ENCODE peak calls at places on chromosome 21, in seven cellular contexts. One of them, this sample, is unnamed.
A peak's percentile ranks its signal among the peaks of the same experiment; 100 is the strongest.

GRCh38 chr21:22898061-22898460 is 1899.9 kb downstream of the NCAM2 start:
- DNase-seq in DND-41: no peak
- DNase-seq in osteoblast: no peak
- DNase-seq in neural progenitor cell: no peak
- DNase-seq in SK-N-SH: no peak
- DNase-seq in hepatocyte: no peak
- DNase-seq in PC-3: no peak
- DNase-seq in this sample: no peak

GRCh38 chr21:14383596-14384210 is 757 bp upstream of the HSPA13 start:
- DNase-seq in osteoblast: peak; percentile 43
- DNase-seq in neural progenitor cell: no peak
- DNase-seq in DND-41: no peak
- DNase-seq in PC-3: no peak
- DNase-seq in hepatocyte: peak; percentile 8
- DNase-seq in SK-N-SH: no peak
- DNase-seq in this sample: no peak

GRCh38 chr21:43972850-43973633 is 39.1 kb upstream of the TRAPPC10 start:
- DNase-seq in PC-3: no peak
- DNase-seq in SK-N-SH: peak; percentile 69
- DNase-seq in osteoblast: peak; percentile 66
- DNase-seq in DND-41: no peak
- DNase-seq in neural progenitor cell: no peak
- DNase-seq in hepatocyte: no peak
- DNase-seq in this sample: no peak

GRCh38 chr21:22743085-22743484 is 1744.9 kb downstream of the NCAM2 start:
- DNase-seq in osteoblast: no peak
- DNase-seq in DND-41: no peak
- DNase-seq in hepatocyte: no peak
- DNase-seq in PC-3: no peak
- DNase-seq in neural progenitor cell: no peak
- DNase-seq in SK-N-SH: peak; percentile 39
- DNase-seq in this sample: no peak

GRCh38 chr21:28489197-28489596 is 503.5 kb downstream of the LTN1 start:
- DNase-seq in osteoblast: no peak
- DNase-seq in PC-3: no peak
- DNase-seq in SK-N-SH: no peak
- DNase-seq in neural progenitor cell: no peak
- DNase-seq in hepatocyte: no peak
- DNase-seq in DND-41: no peak
- DNase-seq in this sample: no peak

GRCh38 chr21:45624356-45624854 is 19.1 kb upstream of the PCBP3 start:
- DNase-seq in osteoblast: peak; percentile 31
- DNase-seq in neural progenitor cell: no peak
- DNase-seq in DND-41: no peak
- DNase-seq in hepatocyte: no peak
- DNase-seq in SK-N-SH: no peak
- DNase-seq in PC-3: no peak
- DNase-seq in this sample: no peak

GRCh38 chr21:45739218-45740087 is 95.9 kb downstream of the PCBP3 start:
- DNase-seq in osteoblast: no peak
- DNase-seq in PC-3: no peak
- DNase-seq in hepatocyte: no peak
- DNase-seq in DND-41: peak; percentile 46
- DNase-seq in neural progenitor cell: no peak
- DNase-seq in SK-N-SH: no peak
- DNase-seq in this sample: no peak

GRCh38 chr21:32742470-32742869 is 14.7 kb upstream of the SYNJ1 start:
- DNase-seq in osteoblast: no peak
- DNase-seq in SK-N-SH: no peak
- DNase-seq in DND-41: no peak
- DNase-seq in PC-3: no peak
- DNase-seq in hepatocyte: peak; percentile 17
- DNase-seq in neural progenitor cell: no peak
- DNase-seq in this sample: no peak

GRCh38 chr21:34524671-34525601 is 12.9 kb upstream of the KCNE1 start:
- DNase-seq in osteoblast: peak; percentile 88
- DNase-seq in hepatocyte: peak; percentile 56
- DNase-seq in PC-3: peak; percentile 30
- DNase-seq in SK-N-SH: no peak
- DNase-seq in DND-41: no peak
- DNase-seq in neural progenitor cell: peak; percentile 63
- DNase-seq in this sample: no peak

GRCh38 chr21:34642211-34643075 is 26.4 kb upstream of the CLIC6 start:
- DNase-seq in neural progenitor cell: no peak
- DNase-seq in osteoblast: peak; percentile 38
- DNase-seq in DND-41: no peak
- DNase-seq in hepatocyte: no peak
- DNase-seq in PC-3: peak; percentile 7
- DNase-seq in SK-N-SH: no peak
- DNase-seq in this sample: peak; percentile 40

GRCh38 chr21:30104246-30104645 is 62.4 kb downstream of the CLDN17 start:
- DNase-seq in neural progenitor cell: no peak
- DNase-seq in osteoblast: no peak
- DNase-seq in PC-3: peak; percentile 5
- DNase-seq in SK-N-SH: no peak
- DNase-seq in hepatocyte: no peak
- DNase-seq in DND-41: no peak
- DNase-seq in this sample: no peak

GRCh38 chr21:45514311-45515021 is 27.8 kb downstream of the SLC19A1 start:
- DNase-seq in neural progenitor cell: no peak
- DNase-seq in SK-N-SH: no peak
- DNase-seq in osteoblast: no peak
- DNase-seq in PC-3: no peak
- DNase-seq in DND-41: no peak
- DNase-seq in hepatocyte: no peak
- DNase-seq in this sample: no peak

GRCh38 chr21:42474043-42474831 is 21.8 kb downstream of the RSPH1 start:
- DNase-seq in PC-3: peak; percentile 92
- DNase-seq in hepatocyte: peak; percentile 92
- DNase-seq in neural progenitor cell: no peak
- DNase-seq in osteoblast: no peak
- DNase-seq in SK-N-SH: peak; percentile 43
- DNase-seq in DND-41: no peak
- DNase-seq in this sample: peak; percentile 48

GRCh38 chr21:26469789-26470188 is 103.3 kb downstream of the CYYR1 start:
- DNase-seq in hepatocyte: peak; percentile 23
- DNase-seq in neural progenitor cell: no peak
- DNase-seq in PC-3: peak; percentile 71
- DNase-seq in osteoblast: peak; percentile 80
- DNase-seq in DND-41: no peak
- DNase-seq in SK-N-SH: no peak
- DNase-seq in this sample: no peak

GRCh38 chr21:15289896-15290841 is 225.4 kb upstream of the NRIP1 start:
- DNase-seq in DND-41: no peak
- DNase-seq in PC-3: no peak
- DNase-seq in neural progenitor cell: peak; percentile 87
- DNase-seq in SK-N-SH: peak; percentile 58
- DNase-seq in osteoblast: no peak
- DNase-seq in hepatocyte: peak; percentile 62
- DNase-seq in this sample: no peak

GRCh38 chr21:43301424-43302355 is 125.2 kb downstream of the SIK1 start:
- DNase-seq in osteoblast: no peak
- DNase-seq in SK-N-SH: no peak
- DNase-seq in neural progenitor cell: no peak
- DNase-seq in hepatocyte: no peak
- DNase-seq in DND-41: no peak
- DNase-seq in PC-3: no peak
- DNase-seq in this sample: no peak

GRCh38 chr21:45167796-45168222 is 93.4 kb downstream of the ADARB1 start:
- DNase-seq in SK-N-SH: no peak
- DNase-seq in neural progenitor cell: no peak
- DNase-seq in hepatocyte: no peak
- DNase-seq in PC-3: peak; percentile 16
- DNase-seq in osteoblast: peak; percentile 27
- DNase-seq in DND-41: no peak
- DNase-seq in this sample: no peak

GRCh38 chr21:34335316-34335715 is 28.5 kb upstream of the KCNE2 start:
- DNase-seq in neural progenitor cell: peak; percentile 69
- DNase-seq in PC-3: no peak
- DNase-seq in SK-N-SH: no peak
- DNase-seq in osteoblast: no peak
- DNase-seq in hepatocyte: no peak
- DNase-seq in DND-41: no peak
- DNase-seq in this sample: no peak

GRCh38 chr21:34923626-34924025 is 125.5 kb downstream of the RUNX1 start:
- DNase-seq in hepatocyte: no peak
- DNase-seq in SK-N-SH: no peak
- DNase-seq in PC-3: no peak
- DNase-seq in neural progenitor cell: no peak
- DNase-seq in DND-41: no peak
- DNase-seq in osteoblast: no peak
- DNase-seq in this sample: no peak

GRCh38 chr21:28884976-28885852 is 107.5 kb downstream of the LTN1 start:
- DNase-seq in neural progenitor cell: peak; percentile 89
- DNase-seq in DND-41: peak; percentile 95
- DNase-seq in SK-N-SH: peak; percentile 94
- DNase-seq in hepatocyte: peak; percentile 93
- DNase-seq in PC-3: peak; percentile 96
- DNase-seq in osteoblast: peak; percentile 94
- DNase-seq in this sample: peak; percentile 45

GRCh38 chr21:35138665-35139381 is 89.7 kb upstream of the RUNX1 start:
- DNase-seq in SK-N-SH: no peak
- DNase-seq in neural progenitor cell: no peak
- DNase-seq in osteoblast: peak; percentile 75
- DNase-seq in hepatocyte: peak; percentile 17
- DNase-seq in PC-3: peak; percentile 94
- DNase-seq in DND-41: peak; percentile 64
- DNase-seq in this sample: peak; percentile 94

GRCh38 chr21:36749935-36750578 is 51.1 kb downstream of the SIM2 start:
- DNase-seq in PC-3: no peak
- DNase-seq in DND-41: no peak
- DNase-seq in SK-N-SH: no peak
- DNase-seq in neural progenitor cell: peak; percentile 96
- DNase-seq in hepatocyte: peak; percentile 71
- DNase-seq in osteoblast: no peak
- DNase-seq in this sample: no peak

GRCh38 chr21:29939859-29940245 is at the start of gene GRIK1:
- DNase-seq in DND-41: no peak
- DNase-seq in hepatocyte: peak; percentile 39
- DNase-seq in PC-3: no peak
- DNase-seq in osteoblast: no peak
- DNase-seq in SK-N-SH: no peak
- DNase-seq in neural progenitor cell: peak; percentile 60
- DNase-seq in this sample: no peak

GRCh38 chr21:36735724-36736310 is 36.9 kb downstream of the SIM2 start:
- DNase-seq in PC-3: no peak
- DNase-seq in SK-N-SH: peak; percentile 41
- DNase-seq in hepatocyte: no peak
- DNase-seq in osteoblast: no peak
- DNase-seq in neural progenitor cell: no peak
- DNase-seq in DND-41: no peak
- DNase-seq in this sample: no peak

GRCh38 chr21:41643246-41643966 is 123.4 kb downstream of the RIPK4 start:
- DNase-seq in osteoblast: no peak
- DNase-seq in DND-41: no peak
- DNase-seq in PC-3: peak; percentile 45
- DNase-seq in hepatocyte: no peak
- DNase-seq in SK-N-SH: no peak
- DNase-seq in neural progenitor cell: no peak
- DNase-seq in this sample: no peak

GRCh38 chr21:41612674-41613250 is 104.8 kb upstream of the TMPRSS2 start:
- DNase-seq in DND-41: peak; percentile 68
- DNase-seq in PC-3: peak; percentile 93
- DNase-seq in SK-N-SH: peak; percentile 79
- DNase-seq in neural progenitor cell: peak; percentile 84
- DNase-seq in osteoblast: peak; percentile 98
- DNase-seq in hepatocyte: peak; percentile 80
- DNase-seq in this sample: peak; percentile 90

GRCh38 chr21:36207577-36208320 is 51.1 kb downstream of the DOP1B start:
- DNase-seq in osteoblast: no peak
- DNase-seq in neural progenitor cell: no peak
- DNase-seq in DND-41: no peak
- DNase-seq in PC-3: peak; percentile 88
- DNase-seq in SK-N-SH: no peak
- DNase-seq in hepatocyte: no peak
- DNase-seq in this sample: no peak

DNA sequence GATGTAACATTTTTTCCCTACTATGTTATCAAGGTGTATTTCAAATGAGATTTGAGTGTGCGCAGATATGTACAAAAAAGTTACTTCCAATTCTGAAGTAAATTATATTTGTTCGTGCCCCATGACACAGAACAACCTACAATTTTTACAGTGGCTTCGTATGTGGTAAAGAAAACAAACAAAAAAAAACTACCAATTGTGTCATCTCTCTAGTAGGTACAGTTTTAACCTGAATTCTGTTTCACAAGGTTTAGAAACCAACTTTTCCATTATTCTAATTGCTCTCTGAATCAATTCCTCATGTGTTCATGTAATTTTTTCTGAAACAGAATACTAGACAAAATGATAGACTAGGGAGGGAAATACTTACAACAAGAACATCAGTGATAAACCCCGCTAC is 7.4 kb downstream of the SCAF4 start:
- DNase-seq in neural progenitor cell: no peak
- DNase-seq in SK-N-SH: no peak
- DNase-seq in PC-3: no peak
- DNase-seq in osteoblast: no peak
- DNase-seq in DND-41: no peak
- DNase-seq in hepatocyte: no peak
- DNase-seq in this sample: no peak
- H2AFZ ChIP-seq in neural progenitor cell: no peak overlapping the region
- H2AFZ ChIP-seq in SK-N-SH: no peak overlapping the region
- H2AFZ ChIP-seq in PC-3: no peak overlapping the region
- H2AFZ ChIP-seq in osteoblast: no peak overlapping the region
- H2AFZ ChIP-seq in DND-41: no peak overlapping the region
- H2AFZ ChIP-seq in hepatocyte: no peak overlapping the region
- H2AFZ ChIP-seq in this sample: no peak overlapping the region

GRCh38 chr21:18622383-18622782 is 218.8 kb upstream of the TMPRSS15 start:
- DNase-seq in osteoblast: no peak
- DNase-seq in hepatocyte: no peak
- DNase-seq in neural progenitor cell: no peak
- DNase-seq in SK-N-SH: no peak
- DNase-seq in PC-3: no peak
- DNase-seq in DND-41: no peak
- DNase-seq in this sample: no peak
- TF ChIP-seq CTCF in osteoblast: no peak
- TF ChIP-seq CTCF in hepatocyte: no peak
- TF ChIP-seq CTCF in neural progenitor cell: no peak
- TF ChIP-seq CTCF in SK-N-SH: no peak
- TF ChIP-seq CTCF in PC-3: no peak
- TF ChIP-seq CTCF in DND-41: no peak
- TF ChIP-seq CTCF in this sample: no peak

GRCh38 chr21:38810034-38810825 is 4.5 kb downstream of the ETS2 start:
- DNase-seq in neural progenitor cell: no peak
- DNase-seq in SK-N-SH: no peak
- DNase-seq in osteoblast: no peak
- DNase-seq in PC-3: no peak
- DNase-seq in hepatocyte: no peak
- DNase-seq in DND-41: no peak
- DNase-seq in this sample: no peak
- H3K4me3 ChIP-seq in neural progenitor cell: no peak overlapping the region
- H3K4me3 ChIP-seq in SK-N-SH: no peak overlapping the region
- H3K4me3 ChIP-seq in osteoblast: no peak overlapping the region
- H3K4me3 ChIP-seq in PC-3: peak overlapping the region; percentile 88
- H3K4me3 ChIP-seq in hepatocyte: no peak overlapping the region
- H3K4me3 ChIP-seq in DND-41: no peak overlapping the region
- H3K4me3 ChIP-seq in this sample: peak overlapping the region; percentile 24

DNA sequence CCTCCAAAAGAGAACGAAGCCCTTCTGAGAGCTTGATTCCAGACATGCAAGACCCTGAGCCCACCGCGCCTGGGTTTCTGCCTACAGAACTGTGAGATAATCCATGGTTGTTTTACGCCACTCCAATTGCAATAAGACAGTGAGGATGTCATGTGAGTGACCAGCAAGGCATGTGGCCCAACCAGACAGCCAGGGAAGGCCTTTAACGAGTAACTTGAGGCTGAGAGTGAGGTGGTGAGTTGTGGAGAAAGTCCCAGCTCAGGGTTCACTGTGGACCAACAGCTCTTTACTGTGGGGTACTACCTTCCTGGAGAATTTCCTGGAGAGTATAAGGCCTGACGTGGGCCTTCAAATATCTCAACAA is 153.9 kb downstream of the ETS2 start:
- DNase-seq in PC-3: no peak
- DNase-seq in osteoblast: no peak
- DNase-seq in DND-41: no peak
- DNase-seq in SK-N-SH: no peak
- DNase-seq in neural progenitor cell: no peak
- DNase-seq in hepatocyte: peak; percentile 36
- DNase-seq in this sample: no peak
- H2AFZ ChIP-seq in PC-3: no peak overlapping the region
- H2AFZ ChIP-seq in osteoblast: no peak overlapping the region
- H2AFZ ChIP-seq in DND-41: peak overlapping the region; percentile 53
- H2AFZ ChIP-seq in SK-N-SH: no peak overlapping the region
- H2AFZ ChIP-seq in neural progenitor cell: no peak overlapping the region
- H2AFZ ChIP-seq in hepatocyte: no peak overlapping the region
- H2AFZ ChIP-seq in this sample: no peak overlapping the region

This sample was measured in keratinocyte.